ENCODE peak calls at places on chromosomes 6 and 20, in four cellular contexts. U, P, X and A are unnamed samples.

GRCh38 chr6:134080171-134080795 is 27.9 kb upstream of the SLC2A12 start:
- DNase-seq in P (no peak), U (no peak), X (no peak), A (no peak)

GRCh38 chr6:140684776-140685550 is 1310.5 kb upstream of the CITED2 start:
- DNase-seq in P (no peak), U (no peak), X (no peak), A (no peak)

GRCh38 chr6:138576303-138576702 is 77.0 kb upstream of the NHSL1 start:
- DNase-seq in X (no peak), P (no peak), U (no peak), A (no peak)

GRCh38 chr6:110529907-110530306 is 53.5 kb upstream of the SLC22A16 start:
- DNase-seq in U (no peak), P (no peak), X (no peak), A (no peak)

GRCh38 chr6:138099832-138100231 is 7.4 kb downstream of the PERP start:
- DNase-seq in X (no peak), P (no peak), U (no peak), A (no peak)

GRCh38 chr6:130376921-130377320 is 11.1 kb downstream of the TMEM200A start:
- DNase-seq in U (no peak), P (no peak), X (no peak), A (no peak)

GRCh38 chr20:44054118-44054517 is 132.9 kb downstream of the JPH2 start:
- DNase-seq in P (no peak), X (no peak), U (no peak), A (no peak)

GRCh38 chr6:72561629-72562028 is 60.2 kb upstream of the KCNQ5 start:
- DNase-seq in X (no peak), P (no peak), U (no peak), A (no peak)

GRCh38 chr6:67666177-67666964 is 968.7 kb upstream of the ADGRB3 start:
- DNase-seq in P (no peak), X (no peak), U (no peak), A (no peak)

GRCh38 chr6:42340516-42340915 is 111.2 kb downstream of the TRERF1 start:
- DNase-seq in X (no peak), U (no peak), P (no peak), A (no peak)

GRCh38 chr20:35562541-35563110 is 20.7 kb downstream of the ERGIC3 start:
- DNase-seq in X (no peak), P (no peak), U (no peak), A (no peak)

GRCh38 chr6:25005010-25005409 is 69.2 kb upstream of the RIPOR2 start:
- DNase-seq in P (no peak), X (no peak), U (no peak), A (no peak)

GRCh38 chr6:35566794-35567193 is 54.1 kb upstream of the TULP1 start:
- DNase-seq in P (no peak), X (no peak), U (no peak), A (no peak)

GRCh38 chr6:34386316-34387137 is 5.9 kb downstream of the NUDT3 start:
- DNase-seq in U (no peak), X (no peak), P (no peak), A (no peak)

GRCh38 chr20:58790440-58790839 is 60.3 kb downstream of the GNAS-AS1 start:
- DNase-seq in X (no peak), P (no peak), U (no peak), A (peak)

GRCh38 chr6:137155830-137156229 is 17.6 kb downstream of the IL22RA2 start:
- DNase-seq in U (peak), X (no peak), P (no peak), A (peak)

GRCh38 chr6:91482498-91482897 is 895.6 kb upstream of the MAP3K7 start:
- DNase-seq in X (no peak), U (peak), P (no peak), A (no peak)

GRCh38 chr20:19460386-19460785 is 247.9 kb downstream of the SLC24A3 start:
- DNase-seq in U (no peak), P (no peak), X (no peak), A (no peak)

GRCh38 chr6:23027281-23027680 is 457.9 kb downstream of the HDGFL1 start:
- DNase-seq in U (no peak), P (no peak), X (no peak), A (no peak)

GRCh38 chr6:119043265-119043664 is 35.2 kb downstream of the FAM184A start:
- DNase-seq in X (no peak), U (no peak), P (no peak), A (no peak)

GRCh38 chr6:37289931-37290330 is 32.0 kb upstream of the TMEM217 start:
- DNase-seq in U (no peak), P (no peak), X (no peak), A (no peak)

GRCh38 chr6:157228421-157229218 is 94.7 kb downstream of the TMEM242 start:
- DNase-seq in U (no peak), X (peak), P (no peak), A (no peak)

GRCh38 chr6:105886812-105887513 is 199.2 kb upstream of the PRDM1 start:
- DNase-seq in X (no peak), U (no peak), P (no peak), A (no peak)

GRCh38 chr20:52210037-52210990 is 18.7 kb upstream of the ZFP64 start:
- DNase-seq in X (peak), U (no peak), P (no peak), A (no peak)

GRCh38 chr6:1695546-1696494 is 86.1 kb downstream of the FOXC1 start:
- DNase-seq in X (no peak), P (no peak), U (no peak), A (no peak)

DNA sequence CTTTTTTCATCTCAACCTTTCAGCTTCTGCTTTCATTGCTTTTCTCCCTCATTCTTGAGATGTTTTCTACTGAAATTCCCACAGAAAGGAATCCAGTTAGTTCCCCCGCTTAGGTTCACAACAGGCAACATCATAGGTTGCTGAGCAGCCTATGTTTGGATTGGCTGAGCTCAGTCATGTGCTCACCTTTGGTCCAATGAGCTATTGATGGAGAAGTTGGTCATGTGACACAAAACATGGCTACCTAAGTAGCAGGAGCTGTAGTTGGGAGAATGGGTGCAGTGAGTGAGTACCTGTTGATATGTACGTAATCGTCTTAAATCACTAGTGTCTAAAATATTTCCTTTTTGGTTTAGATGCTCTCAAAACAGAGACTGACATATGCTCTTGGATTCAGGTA is 100.0 kb downstream of the SNAP25 start:
- DNase-seq in X (peak), U (no peak), P (no peak), A (no peak)
- TF ChIP-seq SPI1 in X (no peak), U (no peak), P (no peak), A (no peak)

GRCh38 chr6:113055086-113055485 is 708.0 kb downstream of the RFPL4B start:
- DNase-seq in U (no peak), X (no peak), P (no peak), A (no peak)
- TF ChIP-seq SPI1 in U (no peak), X (no peak), P (no peak), A (no peak)

GRCh38 chr20:61441537-61441936 is 189.5 kb downstream of the CDH4 start:
- DNase-seq in P (no peak), X (no peak), U (no peak), A (no peak)
- TF ChIP-seq SPI1 in P (no peak), X (no peak), U (no peak), A (no peak)

GRCh38 chr6:98980814-98981213 is 33.1 kb upstream of the FBXL4 start:
- DNase-seq in U (no peak), P (no peak), X (no peak), A (no peak)
- TF ChIP-seq SPI1 in U (no peak), P (no peak), X (no peak), A (no peak)

DNA sequence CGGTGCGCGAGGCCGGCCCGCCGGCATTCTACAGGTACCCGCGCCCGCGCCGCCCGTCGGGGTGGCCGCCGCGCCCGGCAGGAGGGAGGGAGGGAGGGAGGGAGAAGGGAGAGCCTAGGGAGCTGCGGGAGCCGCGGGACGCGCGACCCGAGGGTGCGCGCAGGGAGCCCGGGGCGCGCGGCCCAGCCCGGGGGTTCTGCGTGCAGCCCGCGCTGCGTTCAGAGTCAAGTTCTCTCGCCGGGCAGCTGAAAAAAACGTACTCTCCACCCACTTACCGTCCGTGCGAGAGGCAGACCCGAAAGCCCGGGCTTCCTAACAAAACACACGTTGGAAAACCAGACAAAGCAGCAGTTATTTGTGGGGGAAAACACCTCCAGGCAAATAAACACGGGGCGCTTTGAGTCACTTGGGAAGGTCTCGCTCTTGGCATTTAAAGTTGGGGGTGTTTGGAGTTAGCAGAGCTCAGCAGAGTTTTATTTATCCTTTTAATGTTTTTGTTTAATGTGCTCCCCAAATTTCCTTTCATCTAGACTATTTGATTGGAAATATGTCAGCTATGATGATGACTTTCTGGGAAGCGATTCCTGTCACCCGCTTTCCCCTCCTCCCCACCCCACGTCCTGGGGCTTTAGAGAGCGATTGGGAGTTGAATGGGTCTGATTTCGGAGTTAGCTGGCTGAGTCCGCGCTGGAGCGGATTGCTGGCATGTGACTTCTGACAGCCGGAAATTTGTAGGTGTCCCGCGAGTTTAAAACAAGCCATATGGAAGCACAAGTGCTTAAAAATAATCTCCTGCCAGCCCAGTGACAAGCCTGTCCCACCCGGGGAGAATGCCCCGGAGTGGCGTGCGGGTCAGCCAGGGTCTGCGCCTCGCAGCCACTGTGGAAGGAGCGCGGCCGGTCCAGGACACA is 1.1 kb downstream of the ESR1 start:
- DNase-seq in U (no peak), X (no peak), P (no peak), A (no peak)
- TF ChIP-seq SPI1 in U (no peak), X (no peak), P (no peak), A (no peak)

GRCh38 chr6:108584323-108584722 is 23.6 kb downstream of the FOXO3 start:
- DNase-seq in X (no peak), P (no peak), U (no peak), A (no peak)

GRCh38 chr6:108582618-108583017 is 21.9 kb downstream of the FOXO3 start:
- DNase-seq in P (no peak), U (no peak), X (no peak), A (no peak)

GRCh38 chr6:108580645-108581044 is 19.9 kb downstream of the FOXO3 start:
- DNase-seq in U (no peak), X (no peak), P (no peak), A (no peak)

GRCh38 chr6:108581237-108581931 is 20.7 kb downstream of the FOXO3 start:
- DNase-seq in X (no peak), P (no peak), U (no peak), A (peak)

DNA sequence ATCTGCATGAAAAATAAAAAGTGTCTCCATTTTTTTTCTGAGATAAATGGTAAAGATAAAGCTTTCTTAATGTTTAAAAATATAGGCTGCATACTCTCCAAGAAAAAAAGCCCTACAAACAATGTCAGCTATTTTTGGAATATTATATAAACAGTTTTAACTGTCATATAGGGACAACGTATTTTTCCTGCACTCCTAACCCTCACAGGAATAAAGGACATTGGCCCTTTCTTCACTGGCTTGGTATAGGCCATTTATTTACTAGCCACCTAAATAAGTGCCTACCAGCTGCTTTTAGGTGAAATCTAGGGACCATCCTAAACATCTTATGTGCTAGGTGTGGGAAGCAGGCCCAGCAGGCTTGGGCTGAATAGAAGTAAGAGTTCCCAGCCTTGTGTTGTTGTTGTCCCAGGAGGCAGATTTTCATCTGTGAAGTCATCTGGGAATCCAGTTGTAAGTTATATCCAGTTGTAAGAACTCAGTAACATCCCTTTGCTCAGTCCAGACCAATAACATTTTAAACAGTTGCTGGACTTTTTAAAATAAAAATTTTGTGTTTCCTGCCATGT is 21.3 kb downstream of the FOXO3 start:
- DNase-seq in X (no peak), U (no peak), P (no peak), A (no peak)
- TF ChIP-seq SPI1 in X (no peak), U (no peak), P (no peak), A (no peak)

GRCh38 chr20:63378115-63378429 is 16.9 kb upstream of the CHRNA4 start:
- DNase-seq in U (no peak), X (no peak), P (no peak), A (no peak)
- TF ChIP-seq SPI1 in U (no peak), X (no peak), P (no peak), A (no peak)

DNA sequence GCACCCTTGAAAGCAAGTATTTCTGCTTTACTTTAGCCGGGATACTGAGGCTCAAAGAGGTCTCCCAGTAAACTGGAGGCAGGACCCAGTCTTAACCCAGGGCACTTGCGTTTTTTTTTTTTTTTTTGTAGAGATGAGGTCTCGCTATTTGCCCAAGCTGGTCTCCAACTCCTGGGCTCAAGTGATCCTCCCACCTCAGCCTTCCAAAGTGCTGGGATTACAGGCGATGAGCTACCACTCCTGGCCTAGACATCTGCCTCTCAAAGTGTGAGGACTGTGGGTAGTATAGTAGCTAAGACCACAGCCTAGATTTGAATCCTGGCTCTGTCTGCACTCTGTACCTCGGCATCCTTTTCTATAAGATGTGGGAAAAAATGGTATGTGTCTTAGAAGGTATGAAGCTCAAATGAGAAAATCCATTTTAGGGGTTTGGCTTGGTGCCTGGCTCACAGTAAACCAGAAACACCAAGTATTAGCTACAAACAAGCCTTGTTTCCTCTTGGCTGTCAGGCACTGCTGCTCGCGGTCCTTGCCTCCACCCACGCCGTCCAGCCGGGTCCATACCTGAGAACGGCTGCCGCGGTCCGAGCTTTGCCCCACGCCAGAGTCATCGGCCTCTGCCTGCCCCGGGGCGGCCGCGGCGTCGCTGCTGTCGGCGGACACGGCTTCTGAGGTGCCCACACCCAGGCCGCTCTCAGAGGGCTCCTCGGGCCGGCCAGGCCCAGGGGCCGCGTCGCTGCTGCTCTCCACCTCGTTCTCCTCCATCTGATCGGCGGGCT is 1.2 kb downstream of the ZNF335 start:
- DNase-seq in U (no peak), P (no peak), X (no peak), A (no peak)
- TF ChIP-seq SPI1 in U (no peak), P (no peak), X (no peak), A (no peak)

GRCh38 chr20:2164421-2164820 is 62.8 kb downstream of the STK35 start:
- DNase-seq in X (no peak), P (no peak), U (no peak), A (no peak)

GRCh38 chr20:2163757-2164156 is 62.1 kb downstream of the STK35 start:
- DNase-seq in X (no peak), U (no peak), P (no peak), A (no peak)

GRCh38 chr20:2167122-2167521 is 65.5 kb downstream of the STK35 start:
- DNase-seq in X (no peak), U (no peak), P (no peak), A (no peak)

GRCh38 chr20:2164966-2165365 is 63.3 kb downstream of the STK35 start:
- DNase-seq in X (no peak), P (no peak), U (no peak), A (no peak)

DNA sequence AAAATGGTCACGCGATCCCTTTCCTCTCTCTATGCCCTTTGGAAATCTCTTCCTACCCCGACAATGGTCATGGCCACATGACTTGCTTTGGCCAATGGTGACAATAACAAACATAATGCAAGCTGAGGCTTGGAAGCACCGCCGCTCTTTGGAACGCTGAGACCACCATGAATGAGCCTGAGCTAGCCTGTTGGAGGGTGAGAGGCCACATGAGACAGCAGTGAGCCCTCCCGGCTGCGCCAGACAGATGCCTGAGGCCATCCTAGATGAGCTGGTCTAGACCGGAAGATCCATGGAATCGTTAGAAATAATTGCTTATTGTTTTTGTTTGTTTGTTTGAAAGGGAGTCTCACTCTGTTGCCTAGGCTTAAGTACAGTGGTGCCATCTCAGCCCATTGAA is 64.2 kb downstream of the STK35 start:
- DNase-seq in P (no peak), U (no peak), X (no peak), A (no peak)
- TF ChIP-seq SPI1 in P (no peak), U (no peak), X (no peak), A (no peak)